ENCODE peak calls at places on chromosomes 3 and 15, in ten cellular contexts. G is CD4-positive, alpha-beta T cell; H is NCI-H446; I is lower lobe of right lung; C is stomach; E is kidney tubule cell; V is cardiac muscle cell; Q is mucosa of descending colon; K is ureter; F is MCF 10A. O is an unnamed sample.
A peak's percentile ranks its signal among the peaks of the same experiment; 100 is the strongest.

GRCh38 chr3:167691366-167691765 is 37.6 kb upstream of the WDR49 start:
- DNase-seq in G (peak; percentile 8), H (no peak), I (no peak), C (no peak), E (no peak), V (no peak), Q (no peak), K (no peak), F (no peak), O (no peak)

GRCh38 chr3:11826628-11827265 is 19.9 kb downstream of the TAMM41 start:
- DNase-seq in G (no peak), H (no peak), I (no peak), C (no peak), E (peak; percentile 91), V (no peak), Q (no peak), K (no peak), F (no peak), O (no peak)

GRCh38 chr3:126551066-126551838 is 7.5 kb downstream of the C3orf22 start:
- DNase-seq in G (no peak), H (peak; percentile 24), I (peak; percentile 24), C (peak; percentile 10), E (no peak), V (no peak), Q (no peak), K (peak; percentile 37), F (no peak), O (peak; percentile 54)

GRCh38 chr15:64810499-64811326 is 14.7 kb downstream of the PIF1 start:
- DNase-seq in G (no peak), H (no peak), I (no peak), C (no peak), E (no peak), V (no peak), Q (no peak), K (no peak), F (no peak), O (no peak)

GRCh38 chr15:90545095-90545494 is 15.4 kb downstream of the CRTC3 start:
- DNase-seq in G (no peak), H (no peak), I (no peak), C (no peak), E (no peak), V (no peak), Q (no peak), K (no peak), F (no peak), O (no peak)

GRCh38 chr3:180116658-180117057 is 79.9 kb upstream of the PEX5L start:
- DNase-seq in G (no peak), H (no peak), I (no peak), C (no peak), E (no peak), V (peak; percentile 4), Q (no peak), K (no peak), F (no peak), O (no peak)

GRCh38 chr15:51917493-51917892 is 54.1 kb downstream of the LEO1 start:
- DNase-seq in G (no peak), H (no peak), I (peak; percentile 52), C (no peak), E (peak; percentile 45), V (peak; percentile 38), Q (no peak), K (no peak), F (peak; percentile 63), O (no peak)

GRCh38 chr3:145776782-145777408 is 384.1 kb downstream of the PLOD2 start:
- DNase-seq in G (no peak), H (peak; percentile 81), I (no peak), C (peak; percentile 60), E (peak; percentile 46), V (peak; percentile 68), Q (no peak), K (no peak), F (peak; percentile 78), O (no peak)

GRCh38 chr3:58299839-58300516 is 6.1 kb upstream of the RPP14 start:
- DNase-seq in G (no peak), H (peak; percentile 1), I (no peak), C (no peak), E (peak; percentile 49), V (peak; percentile 20), Q (no peak), K (no peak), F (peak; percentile 38), O (no peak)

GRCh38 chr15:74821091-74821789 is 5.2 kb upstream of the CPLX3 start:
- DNase-seq in G (no peak), H (peak; percentile 68), I (no peak), C (no peak), E (no peak), V (peak; percentile 28), Q (no peak), K (no peak), F (peak; percentile 65), O (no peak)

GRCh38 chr15:48440084-48440483 is 108.9 kb downstream of the DUT start:
- DNase-seq in G (no peak), H (no peak), I (no peak), C (no peak), E (no peak), V (no peak), Q (no peak), K (no peak), F (no peak), O (no peak)

GRCh38 chr15:70923311-70924080 is 30.9 kb downstream of the LRRC49 start:
- DNase-seq in G (no peak), H (no peak), I (no peak), C (no peak), E (no peak), V (no peak), Q (no peak), K (no peak), F (peak; percentile 23), O (no peak)

GRCh38 chr15:90437516-90437915 is 49.5 kb downstream of the IQGAP1 start:
- DNase-seq in G (no peak), H (no peak), I (no peak), C (no peak), E (no peak), V (no peak), Q (no peak), K (no peak), F (no peak), O (no peak)

GRCh38 chr3:32457971-32458471 is 44.6 kb downstream of the CMTM6 start:
- DNase-seq in G (peak; percentile 57), H (no peak), I (no peak), C (no peak), E (no peak), V (no peak), Q (no peak), K (no peak), F (no peak), O (peak; percentile 56)

GRCh38 chr3:72949016-72949415 is 47.6 kb upstream of the PPP4R2 start:
- DNase-seq in G (no peak), H (no peak), I (no peak), C (no peak), E (no peak), V (no peak), Q (no peak), K (no peak), F (no peak), O (no peak)

GRCh38 chr3:173770011-173770410 is 372.5 kb downstream of the NLGN1 start:
- DNase-seq in G (no peak), H (no peak), I (no peak), C (no peak), E (peak; percentile 55), V (no peak), Q (no peak), K (no peak), F (no peak), O (no peak)